ENCODE peak calls at places on chromosomes 13 and 19, in ten cellular contexts. One of them, this sample, is unnamed.

GRCh38 chr13:94382520-94382919 is 97.0 kb downstream of the DCT start:
- DNase-seq in choroid plexus epithelial cell: no peak
- DNase-seq in HT-29: no peak
- DNase-seq in stimulated activated CD4-positive, alpha-beta T cell treated with anti-CD3 and anti-CD28 coated beads, Interleukin-1b, Interleukin-23, amount 100 ng/mL, for 24 hours: no peak
- DNase-seq in IMR-90: no peak
- DNase-seq in B cell: no peak
- DNase-seq in A549: no peak
- DNase-seq in adrenal gland: no peak
- DNase-seq in activated B cell treated with CpG ODN at 0.5 μM for 24 hours: no peak
- DNase-seq in NCI-H82: peak; percentile 49
- DNase-seq in this sample: no peak

GRCh38 chr19:48899781-48900476 is at the start of gene NUCB1:
- DNase-seq in stimulated activated CD4-positive, alpha-beta T cell treated with anti-CD3 and anti-CD28 coated beads, Interleukin-1b, Interleukin-23, amount 100 ng/mL, for 24 hours: peak; percentile 99
- DNase-seq in activated B cell treated with CpG ODN at 0.5 μM for 24 hours: peak; percentile 92
- DNase-seq in A549: peak; percentile 100
- DNase-seq in adrenal gland: peak; percentile 100
- DNase-seq in HT-29: peak; percentile 100
- DNase-seq in IMR-90: peak; percentile 97
- DNase-seq in NCI-H82: peak; percentile 99
- DNase-seq in choroid plexus epithelial cell: peak; percentile 99
- DNase-seq in B cell: peak; percentile 98
- DNase-seq in this sample: peak; percentile 98

GRCh38 chr13:94280357-94280756 is 199.1 kb downstream of the DCT start:
- DNase-seq in A549: no peak
- DNase-seq in adrenal gland: no peak
- DNase-seq in B cell: no peak
- DNase-seq in IMR-90: peak; percentile 36
- DNase-seq in choroid plexus epithelial cell: peak; percentile 39
- DNase-seq in HT-29: no peak
- DNase-seq in NCI-H82: no peak
- DNase-seq in stimulated activated CD4-positive, alpha-beta T cell treated with anti-CD3 and anti-CD28 coated beads, Interleukin-1b, Interleukin-23, amount 100 ng/mL, for 24 hours: no peak
- DNase-seq in activated B cell treated with CpG ODN at 0.5 μM for 24 hours: no peak
- DNase-seq in this sample: no peak

GRCh38 chr13:46983881-46984280 is 87.0 kb upstream of the HTR2A start:
- DNase-seq in A549: no peak
- DNase-seq in B cell: peak; percentile 26
- DNase-seq in stimulated activated CD4-positive, alpha-beta T cell treated with anti-CD3 and anti-CD28 coated beads, Interleukin-1b, Interleukin-23, amount 100 ng/mL, for 24 hours: no peak
- DNase-seq in IMR-90: peak; percentile 76
- DNase-seq in choroid plexus epithelial cell: peak; percentile 64
- DNase-seq in adrenal gland: no peak
- DNase-seq in activated B cell treated with CpG ODN at 0.5 μM for 24 hours: no peak
- DNase-seq in HT-29: peak; percentile 96
- DNase-seq in NCI-H82: no peak
- DNase-seq in this sample: no peak

GRCh38 chr19:11624064-11624463 is 26.8 kb downstream of the ZNF627 start:
- DNase-seq in stimulated activated CD4-positive, alpha-beta T cell treated with anti-CD3 and anti-CD28 coated beads, Interleukin-1b, Interleukin-23, amount 100 ng/mL, for 24 hours: no peak
- DNase-seq in adrenal gland: no peak
- DNase-seq in A549: no peak
- DNase-seq in IMR-90: peak; percentile 35
- DNase-seq in activated B cell treated with CpG ODN at 0.5 μM for 24 hours: no peak
- DNase-seq in NCI-H82: no peak
- DNase-seq in HT-29: no peak
- DNase-seq in choroid plexus epithelial cell: peak; percentile 37
- DNase-seq in B cell: no peak
- DNase-seq in this sample: no peak

GRCh38 chr19:30335306-30335886 is 36.8 kb upstream of the ZNF536 start:
- DNase-seq in adrenal gland: no peak
- DNase-seq in activated B cell treated with CpG ODN at 0.5 μM for 24 hours: no peak
- DNase-seq in HT-29: no peak
- DNase-seq in B cell: no peak
- DNase-seq in IMR-90: no peak
- DNase-seq in NCI-H82: no peak
- DNase-seq in A549: no peak
- DNase-seq in choroid plexus epithelial cell: no peak
- DNase-seq in stimulated activated CD4-positive, alpha-beta T cell treated with anti-CD3 and anti-CD28 coated beads, Interleukin-1b, Interleukin-23, amount 100 ng/mL, for 24 hours: no peak
- DNase-seq in this sample: no peak

GRCh38 chr13:100946588-100946987 is 272.0 kb upstream of the TMTC4 start:
- DNase-seq in choroid plexus epithelial cell: no peak
- DNase-seq in HT-29: no peak
- DNase-seq in A549: no peak
- DNase-seq in stimulated activated CD4-positive, alpha-beta T cell treated with anti-CD3 and anti-CD28 coated beads, Interleukin-1b, Interleukin-23, amount 100 ng/mL, for 24 hours: no peak
- DNase-seq in IMR-90: no peak
- DNase-seq in B cell: no peak
- DNase-seq in activated B cell treated with CpG ODN at 0.5 μM for 24 hours: no peak
- DNase-seq in adrenal gland: no peak
- DNase-seq in NCI-H82: no peak
- DNase-seq in this sample: no peak

GRCh38 chr13:77776704-77777103 is 79.2 kb downstream of the SLAIN1 start:
- DNase-seq in HT-29: no peak
- DNase-seq in choroid plexus epithelial cell: no peak
- DNase-seq in A549: no peak
- DNase-seq in stimulated activated CD4-positive, alpha-beta T cell treated with anti-CD3 and anti-CD28 coated beads, Interleukin-1b, Interleukin-23, amount 100 ng/mL, for 24 hours: no peak
- DNase-seq in adrenal gland: no peak
- DNase-seq in B cell: no peak
- DNase-seq in IMR-90: no peak
- DNase-seq in NCI-H82: no peak
- DNase-seq in activated B cell treated with CpG ODN at 0.5 μM for 24 hours: no peak
- DNase-seq in this sample: no peak

GRCh38 chr19:45076029-45076850 is at the start of gene ZNF296:
- DNase-seq in stimulated activated CD4-positive, alpha-beta T cell treated with anti-CD3 and anti-CD28 coated beads, Interleukin-1b, Interleukin-23, amount 100 ng/mL, for 24 hours: peak; percentile 64
- DNase-seq in A549: peak; percentile 94
- DNase-seq in B cell: peak; percentile 93
- DNase-seq in HT-29: peak; percentile 89
- DNase-seq in adrenal gland: peak; percentile 73
- DNase-seq in choroid plexus epithelial cell: no peak
- DNase-seq in IMR-90: no peak
- DNase-seq in activated B cell treated with CpG ODN at 0.5 μM for 24 hours: peak; percentile 85
- DNase-seq in NCI-H82: peak; percentile 92
- DNase-seq in this sample: no peak

GRCh38 chr13:35957174-35957867 is 173.9 kb downstream of the DCLK1 start:
- DNase-seq in A549: no peak
- DNase-seq in NCI-H82: no peak
- DNase-seq in adrenal gland: no peak
- DNase-seq in stimulated activated CD4-positive, alpha-beta T cell treated with anti-CD3 and anti-CD28 coated beads, Interleukin-1b, Interleukin-23, amount 100 ng/mL, for 24 hours: no peak
- DNase-seq in choroid plexus epithelial cell: no peak
- DNase-seq in activated B cell treated with CpG ODN at 0.5 μM for 24 hours: no peak
- DNase-seq in HT-29: no peak
- DNase-seq in IMR-90: peak; percentile 50
- DNase-seq in B cell: no peak
- DNase-seq in this sample: no peak

GRCh38 chr19:43774103-43774939 is 6.5 kb downstream of the KCNN4 start:
- DNase-seq in HT-29: no peak
- DNase-seq in NCI-H82: peak; percentile 56
- DNase-seq in stimulated activated CD4-positive, alpha-beta T cell treated with anti-CD3 and anti-CD28 coated beads, Interleukin-1b, Interleukin-23, amount 100 ng/mL, for 24 hours: no peak
- DNase-seq in choroid plexus epithelial cell: peak; percentile 74
- DNase-seq in activated B cell treated with CpG ODN at 0.5 μM for 24 hours: no peak
- DNase-seq in B cell: peak; percentile 34
- DNase-seq in adrenal gland: peak; percentile 70
- DNase-seq in IMR-90: peak; percentile 58
- DNase-seq in A549: no peak
- DNase-seq in this sample: no peak

GRCh38 chr13:20230913-20231838 is 943 bp downstream of the GJB6 start:
- DNase-seq in NCI-H82: no peak
- DNase-seq in B cell: peak; percentile 38
- DNase-seq in adrenal gland: no peak
- DNase-seq in IMR-90: no peak
- DNase-seq in stimulated activated CD4-positive, alpha-beta T cell treated with anti-CD3 and anti-CD28 coated beads, Interleukin-1b, Interleukin-23, amount 100 ng/mL, for 24 hours: no peak
- DNase-seq in choroid plexus epithelial cell: no peak
- DNase-seq in HT-29: no peak
- DNase-seq in A549: no peak
- DNase-seq in activated B cell treated with CpG ODN at 0.5 μM for 24 hours: no peak
- DNase-seq in this sample: no peak

GRCh38 chr19:48746738-48747575 is at the start of gene IZUMO1:
- DNase-seq in activated B cell treated with CpG ODN at 0.5 μM for 24 hours: no peak
- DNase-seq in IMR-90: peak; percentile 90
- DNase-seq in HT-29: no peak
- DNase-seq in adrenal gland: peak; percentile 89
- DNase-seq in B cell: peak; percentile 72
- DNase-seq in NCI-H82: peak; percentile 96
- DNase-seq in choroid plexus epithelial cell: peak; percentile 92
- DNase-seq in stimulated activated CD4-positive, alpha-beta T cell treated with anti-CD3 and anti-CD28 coated beads, Interleukin-1b, Interleukin-23, amount 100 ng/mL, for 24 hours: peak; percentile 28
- DNase-seq in A549: peak; percentile 99
- DNase-seq in this sample: peak; percentile 79

GRCh38 chr13:72255908-72256307 is 388.9 kb upstream of the DACH1 start:
- DNase-seq in choroid plexus epithelial cell: peak; percentile 65
- DNase-seq in HT-29: peak; percentile 78
- DNase-seq in NCI-H82: peak; percentile 90
- DNase-seq in A549: no peak
- DNase-seq in B cell: no peak
- DNase-seq in stimulated activated CD4-positive, alpha-beta T cell treated with anti-CD3 and anti-CD28 coated beads, Interleukin-1b, Interleukin-23, amount 100 ng/mL, for 24 hours: no peak
- DNase-seq in IMR-90: no peak
- DNase-seq in activated B cell treated with CpG ODN at 0.5 μM for 24 hours: no peak
- DNase-seq in adrenal gland: peak; percentile 43
- DNase-seq in this sample: no peak

GRCh38 chr13:45015300-45015699 is 26.0 kb downstream of the GPALPP1 start:
- DNase-seq in NCI-H82: no peak
- DNase-seq in A549: no peak
- DNase-seq in HT-29: no peak
- DNase-seq in B cell: no peak
- DNase-seq in IMR-90: peak; percentile 73
- DNase-seq in adrenal gland: no peak
- DNase-seq in stimulated activated CD4-positive, alpha-beta T cell treated with anti-CD3 and anti-CD28 coated beads, Interleukin-1b, Interleukin-23, amount 100 ng/mL, for 24 hours: no peak
- DNase-seq in choroid plexus epithelial cell: no peak
- DNase-seq in activated B cell treated with CpG ODN at 0.5 μM for 24 hours: no peak
- DNase-seq in this sample: no peak

GRCh38 chr19:56066152-56067023 is 54.7 kb downstream of the ZNF787 start:
- DNase-seq in HT-29: peak; percentile 93
- DNase-seq in A549: peak; percentile 78
- DNase-seq in choroid plexus epithelial cell: peak; percentile 46
- DNase-seq in B cell: peak; percentile 82
- DNase-seq in adrenal gland: peak; percentile 77
- DNase-seq in stimulated activated CD4-positive, alpha-beta T cell treated with anti-CD3 and anti-CD28 coated beads, Interleukin-1b, Interleukin-23, amount 100 ng/mL, for 24 hours: peak; percentile 43
- DNase-seq in IMR-90: peak; percentile 19
- DNase-seq in NCI-H82: peak; percentile 79
- DNase-seq in activated B cell treated with CpG ODN at 0.5 μM for 24 hours: peak; percentile 61
- DNase-seq in this sample: no peak

GRCh38 chr13:110185696-110186095 is 121.3 kb downstream of the COL4A1 start:
- DNase-seq in adrenal gland: no peak
- DNase-seq in activated B cell treated with CpG ODN at 0.5 μM for 24 hours: no peak
- DNase-seq in HT-29: no peak
- DNase-seq in IMR-90: peak; percentile 17
- DNase-seq in NCI-H82: no peak
- DNase-seq in A549: no peak
- DNase-seq in choroid plexus epithelial cell: peak; percentile 39
- DNase-seq in stimulated activated CD4-positive, alpha-beta T cell treated with anti-CD3 and anti-CD28 coated beads, Interleukin-1b, Interleukin-23, amount 100 ng/mL, for 24 hours: no peak
- DNase-seq in B cell: no peak
- DNase-seq in this sample: no peak

GRCh38 chr19:28468701-28469459 is 744.1 kb downstream of the UQCRFS1 start:
- DNase-seq in adrenal gland: no peak
- DNase-seq in activated B cell treated with CpG ODN at 0.5 μM for 24 hours: no peak
- DNase-seq in stimulated activated CD4-positive, alpha-beta T cell treated with anti-CD3 and anti-CD28 coated beads, Interleukin-1b, Interleukin-23, amount 100 ng/mL, for 24 hours: no peak
- DNase-seq in A549: no peak
- DNase-seq in IMR-90: no peak
- DNase-seq in HT-29: peak; percentile 23
- DNase-seq in NCI-H82: no peak
- DNase-seq in choroid plexus epithelial cell: peak; percentile 62
- DNase-seq in B cell: peak; percentile 25
- DNase-seq in this sample: no peak

GRCh38 chr19:57903298-57904174 is 12.9 kb downstream of the ZNF417 start:
- DNase-seq in choroid plexus epithelial cell: peak; percentile 67
- DNase-seq in IMR-90: peak; percentile 53
- DNase-seq in A549: peak; percentile 13
- DNase-seq in stimulated activated CD4-positive, alpha-beta T cell treated with anti-CD3 and anti-CD28 coated beads, Interleukin-1b, Interleukin-23, amount 100 ng/mL, for 24 hours: no peak
- DNase-seq in NCI-H82: peak; percentile 54
- DNase-seq in B cell: no peak
- DNase-seq in HT-29: peak; percentile 64
- DNase-seq in adrenal gland: no peak
- DNase-seq in activated B cell treated with CpG ODN at 0.5 μM for 24 hours: no peak
- DNase-seq in this sample: no peak

GRCh38 chr13:41811588-41812021 is 149.3 kb downstream of the VWA8 start:
- DNase-seq in HT-29: no peak
- DNase-seq in B cell: no peak
- DNase-seq in adrenal gland: no peak
- DNase-seq in activated B cell treated with CpG ODN at 0.5 μM for 24 hours: no peak
- DNase-seq in stimulated activated CD4-positive, alpha-beta T cell treated with anti-CD3 and anti-CD28 coated beads, Interleukin-1b, Interleukin-23, amount 100 ng/mL, for 24 hours: no peak
- DNase-seq in IMR-90: no peak
- DNase-seq in A549: no peak
- DNase-seq in NCI-H82: no peak
- DNase-seq in choroid plexus epithelial cell: no peak
- DNase-seq in this sample: no peak

GRCh38 chr13:59250276-59250990 is 913.3 kb downstream of the DIAPH3 start:
- DNase-seq in adrenal gland: no peak
- DNase-seq in choroid plexus epithelial cell: no peak
- DNase-seq in stimulated activated CD4-positive, alpha-beta T cell treated with anti-CD3 and anti-CD28 coated beads, Interleukin-1b, Interleukin-23, amount 100 ng/mL, for 24 hours: no peak
- DNase-seq in HT-29: no peak
- DNase-seq in activated B cell treated with CpG ODN at 0.5 μM for 24 hours: no peak
- DNase-seq in A549: no peak
- DNase-seq in IMR-90: no peak
- DNase-seq in B cell: no peak
- DNase-seq in NCI-H82: peak; percentile 60
- DNase-seq in this sample: no peak

GRCh38 chr13:41541142-41541938 is 84.0 kb downstream of the RGCC start:
- DNase-seq in A549: no peak
- DNase-seq in NCI-H82: no peak
- DNase-seq in B cell: no peak
- DNase-seq in choroid plexus epithelial cell: no peak
- DNase-seq in stimulated activated CD4-positive, alpha-beta T cell treated with anti-CD3 and anti-CD28 coated beads, Interleukin-1b, Interleukin-23, amount 100 ng/mL, for 24 hours: no peak
- DNase-seq in IMR-90: no peak
- DNase-seq in adrenal gland: no peak
- DNase-seq in HT-29: peak; percentile 45
- DNase-seq in activated B cell treated with CpG ODN at 0.5 μM for 24 hours: no peak
- DNase-seq in this sample: no peak

GRCh38 chr19:4068058-4068966 is 1.6 kb upstream of the ZBTB7A start:
- DNase-seq in adrenal gland: no peak
- DNase-seq in NCI-H82: peak; percentile 18
- DNase-seq in IMR-90: no peak
- DNase-seq in B cell: peak; percentile 56
- DNase-seq in choroid plexus epithelial cell: no peak
- DNase-seq in HT-29: no peak
- DNase-seq in activated B cell treated with CpG ODN at 0.5 μM for 24 hours: no peak
- DNase-seq in stimulated activated CD4-positive, alpha-beta T cell treated with anti-CD3 and anti-CD28 coated beads, Interleukin-1b, Interleukin-23, amount 100 ng/mL, for 24 hours: no peak
- DNase-seq in A549: no peak
- DNase-seq in this sample: no peak

GRCh38 chr19:38425810-38426466 is at the start of gene RASGRP4:
- DNase-seq in choroid plexus epithelial cell: no peak
- DNase-seq in activated B cell treated with CpG ODN at 0.5 μM for 24 hours: peak; percentile 66
- DNase-seq in stimulated activated CD4-positive, alpha-beta T cell treated with anti-CD3 and anti-CD28 coated beads, Interleukin-1b, Interleukin-23, amount 100 ng/mL, for 24 hours: peak; percentile 36
- DNase-seq in adrenal gland: no peak
- DNase-seq in B cell: peak; percentile 81
- DNase-seq in NCI-H82: no peak
- DNase-seq in A549: no peak
- DNase-seq in HT-29: no peak
- DNase-seq in IMR-90: no peak
- DNase-seq in this sample: no peak

GRCh38 chr19:4061683-4062575 is 4.8 kb downstream of the ZBTB7A start:
- DNase-seq in B cell: no peak
- DNase-seq in A549: no peak
- DNase-seq in activated B cell treated with CpG ODN at 0.5 μM for 24 hours: no peak
- DNase-seq in adrenal gland: no peak
- DNase-seq in NCI-H82: no peak
- DNase-seq in stimulated activated CD4-positive, alpha-beta T cell treated with anti-CD3 and anti-CD28 coated beads, Interleukin-1b, Interleukin-23, amount 100 ng/mL, for 24 hours: no peak
- DNase-seq in choroid plexus epithelial cell: no peak
- DNase-seq in IMR-90: no peak
- DNase-seq in HT-29: peak; percentile 86
- DNase-seq in this sample: no peak

GRCh38 chr19:543912-544608 is at the start of gene GZMM:
- DNase-seq in A549: no peak
- DNase-seq in activated B cell treated with CpG ODN at 0.5 μM for 24 hours: no peak
- DNase-seq in B cell: peak; percentile 57
- DNase-seq in NCI-H82: no peak
- DNase-seq in adrenal gland: no peak
- DNase-seq in IMR-90: no peak
- DNase-seq in choroid plexus epithelial cell: no peak
- DNase-seq in stimulated activated CD4-positive, alpha-beta T cell treated with anti-CD3 and anti-CD28 coated beads, Interleukin-1b, Interleukin-23, amount 100 ng/mL, for 24 hours: peak; percentile 56
- DNase-seq in HT-29: no peak
- DNase-seq in this sample: no peak

GRCh38 chr19:10784257-10784656 is 51.8 kb downstream of the TMED1 start:
- DNase-seq in activated B cell treated with CpG ODN at 0.5 μM for 24 hours: no peak
- DNase-seq in stimulated activated CD4-positive, alpha-beta T cell treated with anti-CD3 and anti-CD28 coated beads, Interleukin-1b, Interleukin-23, amount 100 ng/mL, for 24 hours: no peak
- DNase-seq in adrenal gland: no peak
- DNase-seq in choroid plexus epithelial cell: no peak
- DNase-seq in HT-29: no peak
- DNase-seq in B cell: no peak
- DNase-seq in IMR-90: no peak
- DNase-seq in A549: no peak
- DNase-seq in NCI-H82: no peak
- DNase-seq in this sample: no peak

GRCh38 chr13:46388846-46389245 is 1.8 kb upstream of the RUBCNL start:
- DNase-seq in adrenal gland: no peak
- DNase-seq in HT-29: no peak
- DNase-seq in B cell: no peak
- DNase-seq in activated B cell treated with CpG ODN at 0.5 μM for 24 hours: no peak
- DNase-seq in A549: no peak
- DNase-seq in stimulated activated CD4-positive, alpha-beta T cell treated with anti-CD3 and anti-CD28 coated beads, Interleukin-1b, Interleukin-23, amount 100 ng/mL, for 24 hours: no peak
- DNase-seq in IMR-90: no peak
- DNase-seq in choroid plexus epithelial cell: no peak
- DNase-seq in NCI-H82: no peak
- DNase-seq in this sample: no peak